ENCODE peak calls at places on chromosomes 2 and 18, in ten cellular contexts. N is pulmonary artery endothelial cell; L is stimulated activated CD4-positive, alpha-beta T cell treated with anti-CD3 and anti-CD28 coated beads, Interleukin-12 subunit alpha, Interleukin-12 subunit beta, amount 100 ng/mL, for 48 hours; B is GM13977; K is NCI-H2029 treated with DMSO at 0.1 percent for 48 hours; H is AG08396; U is activated naive CD8-positive, alpha-beta T cell treated with anti-CD3 and anti-CD28 coated beads, Interleukin-2, amount 10 ng/mL, durations not matched to agents 7 days and 5 days; S is activated CD4-positive, CD25-positive, alpha-beta regulatory T cell treated with anti-CD3 and anti-CD28 coated beads, Interleukin-2, amount 50 U/mL, for 72 hours; G is HT1080; Z is left ventricle myocardium inferior. D is an unnamed sample.

GRCh38 chr2:219688560-219689445 is 61.4 kb downstream of the SLC4A3 start:
- DNase-seq in N (no peak), L (no peak), B (no peak), K (no peak), H (peak; percentile 81), U (no peak), S (no peak), G (peak; percentile 92), Z (no peak), D (peak; percentile 51)

GRCh38 chr2:139925903-139926302 is 1145.7 kb upstream of the NXPH2 start:
- DNase-seq in N (no peak), L (no peak), B (no peak), K (no peak), H (no peak), U (no peak), S (no peak), G (no peak), Z (no peak), D (no peak)

GRCh38 chr2:160295519-160296231 is 95.6 kb upstream of the ITGB6 start:
- DNase-seq in N (no peak), L (no peak), B (no peak), K (no peak), H (no peak), U (no peak), S (no peak), G (no peak), Z (no peak), D (no peak)

GRCh38 chr2:27092696-27093429 is 6.3 kb downstream of the KHK start:
- DNase-seq in N (no peak), L (no peak), B (no peak), K (no peak), H (no peak), U (no peak), S (no peak), G (no peak), Z (no peak), D (no peak)

GRCh38 chr18:25494888-25495287 is 142.9 kb upstream of the ZNF521 start:
- DNase-seq in N (no peak), L (no peak), B (no peak), K (no peak), H (no peak), U (no peak), S (no peak), G (no peak), Z (no peak), D (no peak)

GRCh38 chr2:185522472-185522871 is 216.1 kb upstream of the FSIP2 start:
- DNase-seq in N (no peak), L (no peak), B (no peak), K (no peak), H (no peak), U (no peak), S (no peak), G (no peak), Z (no peak), D (no peak)

GRCh38 chr2:180063494-180063893 is 56.4 kb upstream of the CWC22 start:
- DNase-seq in N (no peak), L (no peak), B (no peak), K (no peak), H (no peak), U (no peak), S (no peak), G (peak; percentile 15), Z (no peak), D (no peak)

GRCh38 chr2:218396688-218397501 is 2.8 kb upstream of the CTDSP1 start:
- DNase-seq in N (no peak), L (peak; percentile 42), B (no peak), K (peak; percentile 79), H (no peak), U (peak; percentile 83), S (peak; percentile 61), G (peak; percentile 66), Z (peak; percentile 84), D (peak; percentile 89)

GRCh38 chr2:32752205-32752604 is 124.4 kb downstream of the TTC27 start:
- DNase-seq in N (no peak), L (no peak), B (no peak), K (no peak), H (no peak), U (no peak), S (no peak), G (no peak), Z (no peak), D (no peak)

GRCh38 chr2:43507137-43507536 is 88.7 kb downstream of the THADA start:
- DNase-seq in N (no peak), L (no peak), B (no peak), K (no peak), H (no peak), U (no peak), S (no peak), G (peak; percentile 18), Z (no peak), D (no peak)

GRCh38 chr2:16324544-16324937 is 341.1 kb downstream of the CYRIA start:
- DNase-seq in N (no peak), L (no peak), B (no peak), K (no peak), H (no peak), U (no peak), S (no peak), G (no peak), Z (no peak), D (no peak)

GRCh38 chr2:121185571-121186074 is 99.4 kb downstream of the TFCP2L1 start:
- DNase-seq in N (no peak), L (no peak), B (no peak), K (peak; percentile 66), H (no peak), U (no peak), S (no peak), G (peak; percentile 81), Z (no peak), D (no peak)

GRCh38 chr18:23502516-23503037 is 734 bp upstream of the RMC1 start:
- DNase-seq in N (no peak), L (no peak), B (no peak), K (no peak), H (no peak), U (no peak), S (no peak), G (no peak), Z (no peak), D (no peak)

GRCh38 chr2:83596592-83597339 is 862.3 kb downstream of the SUCLG1 start:
- DNase-seq in N (no peak), L (no peak), B (no peak), K (no peak), H (no peak), U (no peak), S (no peak), G (no peak), Z (no peak), D (no peak)

GRCh38 chr2:165295643-165296042 is 56.4 kb downstream of the SCN2A start:
- DNase-seq in N (no peak), L (no peak), B (no peak), K (no peak), H (no peak), U (no peak), S (no peak), G (no peak), Z (no peak), D (no peak)

GRCh38 chr2:189115126-189115525 is 64.4 kb downstream of the COL5A2 start:
- DNase-seq in N (no peak), L (no peak), B (no peak), K (no peak), H (no peak), U (no peak), S (no peak), G (peak; percentile 15), Z (no peak), D (no peak)

GRCh38 chr18:44130365-44130942 is 550.2 kb upstream of the SETBP1 start:
- DNase-seq in N (peak; percentile 15), L (no peak), B (peak; percentile 45), K (peak; percentile 45), H (peak; percentile 14), U (no peak), S (no peak), G (peak; percentile 29), Z (no peak), D (no peak)

GRCh38 chr2:121993682-121994081 is 238.2 kb downstream of the TSN start:
- DNase-seq in N (no peak), L (no peak), B (no peak), K (no peak), H (peak; percentile 11), U (no peak), S (no peak), G (no peak), Z (no peak), D (no peak)

GRCh38 chr2:86566828-86567205 is 3.6 kb upstream of the CHMP3 start:
- DNase-seq in N (no peak), L (no peak), B (no peak), K (no peak), H (no peak), U (no peak), S (no peak), G (no peak), Z (no peak), D (no peak)

GRCh38 chr2:11541693-11542274 is 7.9 kb downstream of the GREB1 start:
- DNase-seq in N (no peak), L (no peak), B (no peak), K (no peak), H (no peak), U (no peak), S (no peak), G (no peak), Z (no peak), D (no peak)

GRCh38 chr2:173522356-173522755 is 167.7 kb downstream of the CDCA7 start:
- DNase-seq in N (no peak), L (no peak), B (no peak), K (no peak), H (no peak), U (no peak), S (no peak), G (no peak), Z (no peak), D (no peak)

GRCh38 chr2:96117701-96118588 is 1.6 kb upstream of the ADRA2B start:
- DNase-seq in N (no peak), L (no peak), B (no peak), K (no peak), H (no peak), U (peak; percentile 37), S (no peak), G (no peak), Z (peak; percentile 9), D (peak; percentile 26)

GRCh38 chr2:6368271-6368670 is 497.4 kb downstream of the CMPK2 start:
- DNase-seq in N (no peak), L (no peak), B (no peak), K (no peak), H (no peak), U (no peak), S (no peak), G (no peak), Z (no peak), D (no peak)

GRCh38 chr2:231133365-231134114 is 8.7 kb upstream of the HTR2B start:
- DNase-seq in N (no peak), L (no peak), B (no peak), K (no peak), H (no peak), U (no peak), S (no peak), G (no peak), Z (no peak), D (no peak)

GRCh38 chr2:176395273-176395854 is 126.1 kb downstream of the MTX2 start:
- DNase-seq in N (no peak), L (no peak), B (no peak), K (no peak), H (no peak), U (no peak), S (no peak), G (peak; percentile 59), Z (no peak), D (no peak)

GRCh38 chr18:10020176-10020575 is 106.4 kb downstream of the VAPA start:
- DNase-seq in N (no peak), L (no peak), B (no peak), K (peak; percentile 96), H (no peak), U (no peak), S (no peak), G (peak; percentile 16), Z (no peak), D (no peak)

GRCh38 chr2:102350118-102350793 is 5.3 kb upstream of the IL18R1 start:
- DNase-seq in N (no peak), L (no peak), B (no peak), K (no peak), H (no peak), U (no peak), S (no peak), G (no peak), Z (no peak), D (no peak)